ENCODE peak calls at places on chromosomes 7 and 10, in seven cellular contexts. One of them, this sample, is unnamed.
A peak's percentile ranks its signal among the peaks of the same experiment; 100 is the strongest.

GRCh38 chr10:124027306-124028050 is 65.9 kb downstream of the CHST15 start:
- DNase-seq in mesendoderm: no peak
- DNase-seq in neuronal stem cell: no peak
- DNase-seq in H9: no peak
- DNase-seq in trophoblast cell: no peak
- DNase-seq in H1: no peak
- DNase-seq in mesenchymal stem cell: no peak
- DNase-seq in this sample: no peak

GRCh38 chr7:93092757-93093370 is 24.9 kb downstream of the SAMD9 start:
- DNase-seq in mesendoderm: peak; percentile 81
- DNase-seq in neuronal stem cell: no peak
- DNase-seq in H9: no peak
- DNase-seq in trophoblast cell: peak; percentile 51
- DNase-seq in H1: no peak
- DNase-seq in mesenchymal stem cell: peak; percentile 62
- DNase-seq in this sample: peak; percentile 71

GRCh38 chr7:159122276-159122675 is 22.4 kb downstream of the VIPR2 start:
- DNase-seq in mesendoderm: no peak
- DNase-seq in neuronal stem cell: no peak
- DNase-seq in H9: peak; percentile 10
- DNase-seq in trophoblast cell: no peak
- DNase-seq in H1: no peak
- DNase-seq in mesenchymal stem cell: no peak
- DNase-seq in this sample: no peak

GRCh38 chr10:75904499-75905283 is 473.3 kb downstream of the LRMDA start:
- DNase-seq in mesendoderm: peak; percentile 89
- DNase-seq in neuronal stem cell: peak; percentile 17
- DNase-seq in H9: no peak
- DNase-seq in trophoblast cell: peak; percentile 55
- DNase-seq in H1: no peak
- DNase-seq in mesenchymal stem cell: peak; percentile 24
- DNase-seq in this sample: no peak

GRCh38 chr7:104363355-104363754 is 35.0 kb downstream of the LHFPL3 start:
- DNase-seq in mesendoderm: peak; percentile 50
- DNase-seq in neuronal stem cell: no peak
- DNase-seq in H9: peak; percentile 31
- DNase-seq in trophoblast cell: no peak
- DNase-seq in H1: no peak
- DNase-seq in mesenchymal stem cell: no peak
- DNase-seq in this sample: no peak

GRCh38 chr7:22900101-22900500 is 77.5 kb upstream of the TOMM7 start:
- DNase-seq in mesendoderm: no peak
- DNase-seq in neuronal stem cell: no peak
- DNase-seq in H9: no peak
- DNase-seq in trophoblast cell: no peak
- DNase-seq in H1: no peak
- DNase-seq in mesenchymal stem cell: no peak
- DNase-seq in this sample: no peak

GRCh38 chr10:68211635-68212034 is 20.3 kb downstream of the ATOH7 start:
- DNase-seq in mesendoderm: no peak
- DNase-seq in neuronal stem cell: no peak
- DNase-seq in H9: no peak
- DNase-seq in trophoblast cell: no peak
- DNase-seq in H1: no peak
- DNase-seq in mesenchymal stem cell: no peak
- DNase-seq in this sample: no peak

GRCh38 chr7:68542831-68543230 is 1055.4 kb upstream of the AUTS2 start:
- DNase-seq in mesendoderm: no peak
- DNase-seq in neuronal stem cell: no peak
- DNase-seq in H9: no peak
- DNase-seq in trophoblast cell: no peak
- DNase-seq in H1: no peak
- DNase-seq in mesenchymal stem cell: no peak
- DNase-seq in this sample: no peak

GRCh38 chr10:17229967-17230682 is 2.1 kb downstream of the VIM start:
- DNase-seq in mesendoderm: peak; percentile 87
- DNase-seq in neuronal stem cell: peak; percentile 73
- DNase-seq in H9: peak; percentile 89
- DNase-seq in trophoblast cell: no peak
- DNase-seq in H1: peak; percentile 47
- DNase-seq in mesenchymal stem cell: peak; percentile 70
- DNase-seq in this sample: peak; percentile 55

GRCh38 chr10:530717-531116 is 158.8 kb downstream of the DIP2C start:
- DNase-seq in mesendoderm: no peak
- DNase-seq in neuronal stem cell: no peak
- DNase-seq in H9: no peak
- DNase-seq in trophoblast cell: no peak
- DNase-seq in H1: no peak
- DNase-seq in mesenchymal stem cell: no peak
- DNase-seq in this sample: no peak

GRCh38 chr10:31129880-31130405 is 98.3 kb upstream of the ZNF438 start:
- DNase-seq in mesendoderm: no peak
- DNase-seq in neuronal stem cell: no peak
- DNase-seq in H9: no peak
- DNase-seq in trophoblast cell: no peak
- DNase-seq in H1: no peak
- DNase-seq in mesenchymal stem cell: no peak
- DNase-seq in this sample: no peak

GRCh38 chr10:59177031-59177861 is 803 bp downstream of the PHYHIPL start:
- DNase-seq in mesendoderm: peak; percentile 68
- DNase-seq in neuronal stem cell: peak; percentile 75
- DNase-seq in H9: peak; percentile 68
- DNase-seq in trophoblast cell: peak; percentile 91
- DNase-seq in H1: no peak
- DNase-seq in mesenchymal stem cell: peak; percentile 51
- DNase-seq in this sample: peak; percentile 79

GRCh38 chr7:152871005-152871677 is 111.6 kb downstream of the ACTR3B start:
- DNase-seq in mesendoderm: no peak
- DNase-seq in neuronal stem cell: no peak
- DNase-seq in H9: peak; percentile 22
- DNase-seq in trophoblast cell: no peak
- DNase-seq in H1: no peak
- DNase-seq in mesenchymal stem cell: no peak
- DNase-seq in this sample: no peak

GRCh38 chr7:139641337-139641992 is 118.0 kb downstream of the CLEC2L start:
- DNase-seq in mesendoderm: no peak
- DNase-seq in neuronal stem cell: no peak
- DNase-seq in H9: no peak
- DNase-seq in trophoblast cell: no peak
- DNase-seq in H1: no peak
- DNase-seq in mesenchymal stem cell: no peak
- DNase-seq in this sample: no peak
- H3K18ac ChIP-seq in mesendoderm: no peak overlapping the region
- H3K18ac ChIP-seq in neuronal stem cell: no peak overlapping the region
- H3K18ac ChIP-seq in H9: no peak overlapping the region
- H3K18ac ChIP-seq in trophoblast cell: no peak overlapping the region
- H3K18ac ChIP-seq in H1: no peak overlapping the region
- H3K18ac ChIP-seq in mesenchymal stem cell: no peak overlapping the region
- H3K18ac ChIP-seq in this sample: no peak overlapping the region

DNA sequence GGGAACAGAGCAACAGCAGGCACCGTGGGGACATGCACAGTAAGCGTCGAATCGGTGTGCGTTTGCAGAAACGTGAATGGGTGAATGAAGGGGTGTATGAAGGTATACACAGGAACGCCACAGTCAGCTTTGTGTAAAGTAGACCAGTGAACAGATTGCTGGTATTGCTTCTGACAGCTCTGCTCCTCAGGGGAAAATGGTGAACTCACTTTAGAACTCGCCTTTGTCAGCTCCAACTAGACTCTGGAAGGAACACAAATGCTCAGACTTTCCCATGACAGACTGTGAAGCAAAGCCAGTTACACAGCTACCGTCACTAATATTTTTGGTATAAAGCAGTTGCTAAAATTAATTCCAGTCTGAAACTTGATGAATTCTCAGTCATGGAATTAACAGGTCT is 78.9 kb downstream of the CUX1 start:
- DNase-seq in mesendoderm: no peak
- DNase-seq in neuronal stem cell: no peak
- DNase-seq in H9: no peak
- DNase-seq in trophoblast cell: no peak
- DNase-seq in H1: no peak
- DNase-seq in mesenchymal stem cell: no peak
- DNase-seq in this sample: no peak
- H3K18ac ChIP-seq in mesendoderm: no peak overlapping the region
- H3K18ac ChIP-seq in neuronal stem cell: no peak overlapping the region
- H3K18ac ChIP-seq in H9: no peak overlapping the region
- H3K18ac ChIP-seq in trophoblast cell: no peak overlapping the region
- H3K18ac ChIP-seq in H1: no peak overlapping the region
- H3K18ac ChIP-seq in mesenchymal stem cell: no peak overlapping the region
- H3K18ac ChIP-seq in this sample: no peak overlapping the region

GRCh38 chr10:127006453-127006852 is 101.2 kb downstream of the DOCK1 start:
- DNase-seq in mesendoderm: no peak
- DNase-seq in neuronal stem cell: no peak
- DNase-seq in H9: no peak
- DNase-seq in trophoblast cell: no peak
- DNase-seq in H1: no peak
- DNase-seq in mesenchymal stem cell: no peak
- DNase-seq in this sample: no peak
- H3K18ac ChIP-seq in mesendoderm: no peak overlapping the region
- H3K18ac ChIP-seq in neuronal stem cell: no peak overlapping the region
- H3K18ac ChIP-seq in H9: no peak overlapping the region
- H3K18ac ChIP-seq in trophoblast cell: no peak overlapping the region
- H3K18ac ChIP-seq in H1: no peak overlapping the region
- H3K18ac ChIP-seq in mesenchymal stem cell: no peak overlapping the region
- H3K18ac ChIP-seq in this sample: no peak overlapping the region

GRCh38 chr10:104321716-104322415 is 16.4 kb downstream of the ITPRIP start:
- DNase-seq in mesendoderm: no peak
- DNase-seq in neuronal stem cell: no peak
- DNase-seq in H9: no peak
- DNase-seq in trophoblast cell: no peak
- DNase-seq in H1: no peak
- DNase-seq in mesenchymal stem cell: no peak
- DNase-seq in this sample: no peak
- H3K18ac ChIP-seq in mesendoderm: no peak overlapping the region
- H3K18ac ChIP-seq in neuronal stem cell: no peak overlapping the region
- H3K18ac ChIP-seq in H9: no peak overlapping the region
- H3K18ac ChIP-seq in trophoblast cell: peak overlapping the region; percentile 22
- H3K18ac ChIP-seq in H1: peak overlapping the region; percentile 60
- H3K18ac ChIP-seq in mesenchymal stem cell: peak overlapping the region; percentile 5
- H3K18ac ChIP-seq in this sample: no peak overlapping the region